ENCODE peak calls at places on chromosomes 5 and 9, in four cellular contexts. I is gastrocnemius medialis; J is activated CD8-positive, alpha-beta T cell treated with anti-CD3 and anti-CD28 coated beads for 36 hours; F is cardiac fibroblast. D is an unnamed sample.

GRCh38 chr5:54514841-54515432 is 2.6 kb upstream of the SNX18 start:
- DNase-seq in I (no peak), J (no peak), F (peak; percentile 66), D (no peak)

GRCh38 chr5:173817561-173817960 is 70.6 kb upstream of the CPEB4 start:
- DNase-seq in I (no peak), J (no peak), F (no peak), D (no peak)

GRCh38 chr5:111016801-111017200 is 54.7 kb upstream of the TSLP start:
- DNase-seq in I (no peak), J (no peak), F (peak; percentile 92), D (no peak)

GRCh38 chr9:88198346-88198807 is 60.1 kb upstream of the SPATA31C2 start:
- DNase-seq in I (no peak), J (no peak), F (peak; percentile 28), D (no peak)

GRCh38 chr5:176702952-176703641 is 55.8 kb downstream of the TSPAN17 start:
- DNase-seq in I (no peak), J (no peak), F (no peak), D (no peak)

GRCh38 chr5:82445729-82446349 is 167.7 kb upstream of the RPS23 start:
- DNase-seq in I (no peak), J (no peak), F (no peak), D (no peak)

GRCh38 chr5:16160706-16161105 is 18.9 kb downstream of the MARCHF11 start:
- DNase-seq in I (no peak), J (peak; percentile 15), F (peak; percentile 79), D (peak; percentile 26)

GRCh38 chr5:673140-673836 is 19.9 kb downstream of the TPPP start:
- DNase-seq in I (no peak), J (no peak), F (no peak), D (no peak)

GRCh38 chr9:96327694-96328352 is 25.8 kb upstream of the HSD17B3 start:
- DNase-seq in I (no peak), J (peak; percentile 57), F (peak; percentile 79), D (peak; percentile 66)

GRCh38 chr9:19699757-19700156 is 89.1 kb downstream of the SLC24A2 start:
- DNase-seq in I (no peak), J (no peak), F (no peak), D (no peak)

GRCh38 chr5:14039576-14039975 is 95.1 kb upstream of the DNAH5 start:
- DNase-seq in I (no peak), J (no peak), F (peak; percentile 81), D (no peak)

GRCh38 chr9:135340726-135341475 is 138.7 kb upstream of the PPP1R26 start:
- DNase-seq in I (no peak), J (no peak), F (no peak), D (no peak)

GRCh38 chr5:83450840-83451239 is 20.7 kb upstream of the VCAN start:
- DNase-seq in I (no peak), J (no peak), F (no peak), D (no peak)

GRCh38 chr5:140700177-140701144 is at the start of gene ZMAT2:
- DNase-seq in I (peak; percentile 92), J (peak; percentile 98), F (peak; percentile 100), D (peak; percentile 93)

GRCh38 chr9:84856181-84856632 is 186.7 kb downstream of the NTRK2 start:
- DNase-seq in I (no peak), J (no peak), F (no peak), D (no peak)

GRCh38 chr5:145908206-145908945 is 28.0 kb upstream of the SH3RF2 start:
- DNase-seq in I (no peak), J (no peak), F (no peak), D (no peak)

GRCh38 chr5:16726538-16726946 is 109.7 kb upstream of the RETREG1 start:
- DNase-seq in I (no peak), J (peak; percentile 56), F (peak; percentile 61), D (no peak)

GRCh38 chr5:122738088-122738487 is 36.8 kb upstream of the SNX2 start:
- DNase-seq in I (no peak), J (no peak), F (no peak), D (no peak)

GRCh38 chr5:141478321-141478945 is 2.7 kb downstream of the PCDHGC3 start:
- DNase-seq in I (no peak), J (peak; percentile 36), F (no peak), D (no peak)

GRCh38 chr9:81787747-81788632 is 98.6 kb upstream of the TLE1 start:
- DNase-seq in I (no peak), J (no peak), F (peak; percentile 96), D (no peak)

GRCh38 chr5:159175547-159175946 is 33.8 kb downstream of the RNF145 start:
- DNase-seq in I (no peak), J (no peak), F (no peak), D (no peak)

GRCh38 chr5:172860520-172861443 is 26.7 kb downstream of the ERGIC1 start:
- DNase-seq in I (peak; percentile 93), J (no peak), F (peak; percentile 85), D (no peak)

GRCh38 chr5:33343661-33344327 is 97.0 kb upstream of the TARS1 start:
- DNase-seq in I (no peak), J (no peak), F (peak; percentile 92), D (no peak)

GRCh38 chr9:126704157-126704941 is 90.6 kb downstream of the LMX1B start:
- DNase-seq in I (no peak), J (peak; percentile 69), F (peak; percentile 65), D (peak; percentile 41)

GRCh38 chr9:126723807-126724172 is 81.0 kb upstream of the ZBTB43 start:
- DNase-seq in I (no peak), J (no peak), F (peak; percentile 13), D (no peak)

GRCh38 chr9:110457245-110457644 is 119.6 kb upstream of the TXNDC8 start:
- DNase-seq in I (no peak), J (no peak), F (no peak), D (no peak)

GRCh38 chr9:110455860-110456259 is 118.2 kb upstream of the TXNDC8 start:
- DNase-seq in I (no peak), J (no peak), F (no peak), D (no peak)

GRCh38 chr9:110452227-110452801 is 114.7 kb upstream of the TXNDC8 start:
- DNase-seq in I (no peak), J (no peak), F (peak; percentile 48), D (no peak)
- TF ChIP-seq CTCF in I (peak; percentile 9), J (peak; percentile 47), F (peak; percentile 17), D (no peak)

DNA sequence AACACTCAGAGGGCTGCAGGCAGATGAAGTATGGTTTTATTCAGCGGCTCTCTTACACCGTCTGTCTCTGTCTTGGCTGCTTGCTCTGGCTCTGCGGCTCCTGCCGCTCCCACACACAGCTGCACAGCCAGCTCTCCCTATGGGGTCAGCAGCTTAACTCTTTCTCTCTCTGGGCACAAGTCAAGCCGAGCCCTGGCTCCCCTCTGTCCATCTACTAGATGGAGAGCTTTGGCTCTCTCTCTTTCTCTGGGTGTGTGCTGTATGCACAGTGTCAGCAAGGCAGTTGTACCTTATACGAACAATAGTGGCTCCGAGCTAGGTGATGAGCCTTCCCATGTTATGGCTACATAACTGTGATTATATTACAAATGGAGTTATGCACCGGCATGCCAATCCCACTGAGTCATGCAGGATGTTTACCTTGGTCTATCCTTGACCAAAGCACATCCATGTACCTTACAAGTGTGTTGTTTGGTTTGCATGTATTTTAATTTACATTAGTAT is 19.3 kb upstream of the PPP2CA start:
- DNase-seq in I (no peak), J (no peak), F (peak; percentile 81), D (no peak)
- TF ChIP-seq CTCF in I (no peak), J (no peak), F (no peak), D (no peak)

GRCh38 chr9:16637218-16637617 is 233.3 kb downstream of the BNC2 start:
- DNase-seq in I (no peak), J (no peak), F (no peak), D (no peak)

GRCh38 chr9:16642421-16643109 is 227.9 kb downstream of the BNC2 start:
- DNase-seq in I (no peak), J (no peak), F (peak; percentile 31), D (no peak)

GRCh38 chr9:16637938-16638337 is 232.5 kb downstream of the BNC2 start:
- DNase-seq in I (no peak), J (no peak), F (no peak), D (no peak)

GRCh38 chr9:16639644-16640043 is 230.8 kb downstream of the BNC2 start:
- DNase-seq in I (no peak), J (no peak), F (no peak), D (no peak)

GRCh38 chr9:16640649-16641048 is 229.8 kb downstream of the BNC2 start:
- DNase-seq in I (peak; percentile 19), J (no peak), F (peak; percentile 30), D (no peak)
- TF ChIP-seq CTCF in I (peak; percentile 14), J (no peak), F (peak; percentile 36), D (no peak)

GRCh38 chr5:80686757-80687156 is 32.0 kb upstream of the DHFR start:
- DNase-seq in I (no peak), J (no peak), F (peak; percentile 39), D (no peak)
- TF ChIP-seq CTCF in I (no peak), J (peak; percentile 25), F (peak; percentile 26), D (no peak)

DNA sequence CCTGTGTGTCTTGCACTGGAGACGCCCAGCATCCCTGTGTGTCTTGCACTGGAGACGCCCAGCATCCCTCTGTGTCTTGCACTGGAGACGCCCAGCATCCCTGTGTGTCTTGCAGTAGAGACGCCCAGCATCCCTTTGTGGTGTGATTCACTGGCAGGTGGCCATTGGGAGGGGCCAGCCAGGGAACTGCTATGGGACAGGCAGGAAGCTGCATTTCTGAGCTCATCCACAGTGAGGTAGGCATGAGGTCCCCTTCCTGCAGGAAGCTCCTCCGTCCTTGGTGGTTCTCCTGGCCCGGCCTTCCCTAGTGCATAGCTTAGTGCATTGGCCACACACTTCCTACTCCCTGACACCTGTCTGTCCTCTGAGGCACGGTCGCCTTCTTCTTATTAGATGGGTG is 43.5 kb downstream of the IRX1 start:
- DNase-seq in I (no peak), J (no peak), F (no peak), D (no peak)
- TF ChIP-seq CTCF in I (no peak), J (no peak), F (no peak), D (no peak)

GRCh38 chr9:105063665-105064247 is 135.8 kb upstream of the ABCA1 start:
- DNase-seq in I (no peak), J (peak; percentile 13), F (peak; percentile 97), D (no peak)
- TF ChIP-seq CTCF in I (no peak), J (no peak), F (no peak), D (no peak)

GRCh38 chr5:150258126-150258525 is 31.4 kb downstream of the CAMK2A start:
- DNase-seq in I (no peak), J (peak; percentile 11), F (peak; percentile 35), D (no peak)
- TF ChIP-seq CTCF in I (no peak), J (no peak), F (no peak), D (no peak)